ENCODE peak calls at places on chromosomes 4 and X, in eight cellular contexts. Z is adrenal gland, B is neural progenitor cell, L is psoas muscle, H is left lung, K is astrocyte, T is SJCRH30, W is mesendoderm. D is an unnamed sample. For H3K4me1, the result is how much of the 10 kb centered on the place peaks cover.

GRCh38 chr4:68569466-68570121 is 6.5 kb downstream of the UGT2B17 start:
- DNase-seq in L (no peak), K (no peak), B (no peak), Z (no peak), T (no peak), H (no peak), W (no peak), D (no peak)

GRCh38 chr4:150280081-150280950 is 202.1 kb downstream of the DCLK2 start:
- DNase-seq in B (peak), T (peak), W (peak), H (no peak), K (peak), L (no peak), Z (no peak), D (no peak)

GRCh38 chr4:163166041-163166579 is 580 bp downstream of the NAF1 start:
- DNase-seq in H (peak), L (peak), B (peak), W (peak), K (peak), Z (peak), T (peak), D (peak)

GRCh38 chr4:16916719-16917337 is 18.4 kb upstream of the LDB2 start:
- DNase-seq in H (no peak), Z (peak), K (no peak), T (peak), L (no peak), W (peak), B (peak), D (no peak)

GRCh38 chr4:26032142-26032541 is 118.1 kb downstream of the SMIM20 start:
- DNase-seq in H (no peak), W (no peak), L (no peak), Z (no peak), K (peak), B (no peak), T (no peak), D (no peak)

GRCh38 chrX:108199691-108200090 is 108.1 kb downstream of the ATG4A start:
- DNase-seq in K (no peak), B (peak), H (no peak), L (no peak), W (peak), T (peak), Z (peak), D (no peak)

GRCh38 chr4:113148925-113149324 is 99.5 kb downstream of the ANK2 start:
- DNase-seq in H (no peak), B (no peak), T (no peak), K (no peak), Z (no peak), W (peak), L (no peak), D (no peak)

GRCh38 chr4:3355266-3355748 is 62.5 kb downstream of the RGS12 start:
- DNase-seq in Z (peak), L (no peak), B (no peak), K (no peak), H (no peak), T (no peak), W (no peak), D (no peak)

GRCh38 chr4:54213812-54214211 is 15.3 kb upstream of the PDGFRA start:
- DNase-seq in Z (no peak), H (no peak), T (no peak), K (peak), L (no peak), B (no peak), W (no peak), D (no peak)

GRCh38 chr4:47741200-47741599 is 96.7 kb downstream of the CORIN start:
- DNase-seq in B (no peak), K (no peak), T (no peak), L (no peak), W (no peak), H (no peak), Z (no peak), D (no peak)

GRCh38 chr4:60724623-60725022 is 475.5 kb upstream of the ADGRL3 start:
- DNase-seq in H (no peak), Z (peak), W (peak), L (no peak), B (peak), T (no peak), K (peak), D (no peak)

GRCh38 chrX:24877854-24878650 is 137.7 kb downstream of the ARX start:
- DNase-seq in K (peak), Z (no peak), W (no peak), T (no peak), L (no peak), B (no peak), H (no peak), D (no peak)

GRCh38 chr4:148243837-148244236 is 198.4 kb downstream of the NR3C2 start:
- DNase-seq in Z (no peak), B (no peak), K (no peak), L (no peak), H (no peak), W (no peak), T (no peak), D (no peak)

GRCh38 chrX:29225670-29226069 is 638.4 kb downstream of the IL1RAPL1 start:
- DNase-seq in B (no peak), H (no peak), K (peak), T (no peak), W (peak), Z (no peak), L (no peak), D (no peak)

GRCh38 chr4:36244257-36245084 is at the start of gene ARAP2:
- DNase-seq in L (peak), H (peak), T (peak), B (peak), W (peak), K (peak), Z (peak), D (peak)

GRCh38 chr4:10317345-10317744 is 139.9 kb downstream of the ZNF518B start:
- DNase-seq in B (no peak), K (no peak), W (no peak), L (no peak), Z (no peak), H (no peak), T (no peak), D (no peak)

GRCh38 chrX:110287605-110288004 is 30.3 kb downstream of the AMMECR1 start:
- DNase-seq in W (no peak), L (no peak), Z (no peak), H (no peak), B (no peak), K (no peak), T (no peak), D (no peak)

GRCh38 chr4:163590609-163591264 is 96.2 kb downstream of the TMA16 start:
- DNase-seq in L (no peak), W (no peak), H (no peak), Z (no peak), B (no peak), K (peak), T (no peak), D (no peak)

GRCh38 chr4:125316391-125316780 is 1.6 kb downstream of the FAT4 start:
- DNase-seq in B (peak), Z (no peak), L (peak), H (peak), K (no peak), T (no peak), W (no peak), D (no peak)

GRCh38 chrX:131675596-131676194 is 131.8 kb downstream of the OR13H1 start:
- DNase-seq in Z (no peak), B (peak), W (peak), H (no peak), K (no peak), T (peak), L (no peak), D (no peak)

GRCh38 chr4:119240568-119240967 is 28.1 kb downstream of the USP53 start:
- DNase-seq in H (no peak), W (no peak), Z (no peak), T (no peak), K (no peak), B (no peak), L (no peak), D (no peak)

GRCh38 chrX:141341341-141341740 is 99.0 kb upstream of the SPANXC start:
- DNase-seq in B (no peak), Z (no peak), H (no peak), T (peak), W (no peak), K (peak), L (no peak), D (no peak)

GRCh38 chr4:8819421-8820177 is 52.0 kb downstream of the HMX1 start:
- DNase-seq in K (no peak), B (peak), Z (no peak), W (peak), T (no peak), L (no peak), H (no peak), D (no peak)

GRCh38 chr4:8580321-8581093 is at the start of gene GPR78:
- DNase-seq in W (peak), Z (peak), T (peak), K (peak), B (peak), H (peak), L (peak), D (peak)

GRCh38 chrX:46758163-46758955 is 559 bp downstream of the SLC9A7 start:
- DNase-seq in Z (peak), L (peak), K (no peak), W (no peak), T (no peak), H (no peak), B (no peak), D (peak)

GRCh38 chr4:26131711-26132110 is 189.1 kb upstream of the RBPJ start:
- DNase-seq in L (no peak), T (no peak), K (no peak), W (no peak), Z (no peak), H (no peak), B (no peak), D (no peak)

GRCh38 chrX:78024349-78025108 is 55.1 kb upstream of the PGAM4 start:
- DNase-seq in L (no peak), T (peak), B (peak), W (peak), K (no peak), H (peak), Z (peak), D (peak)

GRCh38 chr4:122412547-122412946 is 33.7 kb downstream of the ADAD1 start:
- DNase-seq in W (no peak), K (no peak), T (no peak), L (no peak), H (no peak), B (no peak), Z (no peak), D (no peak)

GRCh38 chrX:13638826-13639225 is 14.1 kb upstream of the TCEANC start:
- DNase-seq in W (no peak), B (no peak), Z (no peak), K (no peak), T (no peak), H (no peak), L (no peak), D (no peak)

GRCh38 chr4:5037553-5038551 is 13.4 kb upstream of the STK32B start:
- DNase-seq in W (peak), H (no peak), L (no peak), B (no peak), Z (peak), K (peak), T (peak), D (no peak)

GRCh38 chrX:22397566-22397965 is 124.9 kb downstream of the CBLL2 start:
- DNase-seq in T (no peak), K (peak), Z (no peak), H (no peak), L (no peak), B (no peak), W (no peak), D (no peak)

GRCh38 chrX:806586-806985 is 176.0 kb downstream of the SHOX start:
- DNase-seq in L (no peak), T (no peak), K (no peak), B (no peak), H (no peak), Z (no peak), W (no peak), D (no peak)

GRCh38 chr4:176538217-176538925 is 218.6 kb downstream of the SPCS3 start:
- DNase-seq in T (no peak), H (no peak), K (peak), B (no peak), Z (no peak), L (no peak), W (no peak), D (no peak)

GRCh38 chr4:145488310-145488709 is 6.7 kb downstream of the SMAD1 start:
- DNase-seq in L (no peak), W (no peak), T (no peak), B (no peak), Z (no peak), K (no peak), H (no peak), D (no peak)

GRCh38 chr4:114180481-114180880 is 201.0 kb upstream of the ARSJ start:
- DNase-seq in H (peak), L (no peak), W (peak), Z (peak), K (peak), B (peak), T (peak), D (peak)

GRCh38 chr4:18398661-18399060 is 377.1 kb upstream of the LCORL start:
- DNase-seq in H (no peak), K (no peak), T (no peak), L (no peak), Z (no peak), W (no peak), B (peak), D (no peak)

GRCh38 chrX:106935175-106935574 is 15.0 kb downstream of the CLDN2 start:
- DNase-seq in Z (no peak), L (no peak), H (no peak), B (no peak), W (no peak), T (no peak), K (no peak), D (no peak)

GRCh38 chrX:106932960-106933537 is 12.8 kb downstream of the CLDN2 start:
- DNase-seq in T (no peak), W (peak), Z (peak), B (no peak), L (no peak), H (no peak), K (peak), D (no peak)

GRCh38 chrX:106931831-106932491 is 11.8 kb downstream of the CLDN2 start:
- DNase-seq in T (no peak), W (no peak), B (no peak), H (no peak), L (no peak), Z (no peak), K (peak), D (no peak)

GRCh38 chrX:106932492-106932923 is 12.3 kb downstream of the CLDN2 start:
- DNase-seq in H (no peak), K (peak), Z (peak), L (no peak), W (no peak), T (no peak), B (no peak), D (no peak)

DNA sequence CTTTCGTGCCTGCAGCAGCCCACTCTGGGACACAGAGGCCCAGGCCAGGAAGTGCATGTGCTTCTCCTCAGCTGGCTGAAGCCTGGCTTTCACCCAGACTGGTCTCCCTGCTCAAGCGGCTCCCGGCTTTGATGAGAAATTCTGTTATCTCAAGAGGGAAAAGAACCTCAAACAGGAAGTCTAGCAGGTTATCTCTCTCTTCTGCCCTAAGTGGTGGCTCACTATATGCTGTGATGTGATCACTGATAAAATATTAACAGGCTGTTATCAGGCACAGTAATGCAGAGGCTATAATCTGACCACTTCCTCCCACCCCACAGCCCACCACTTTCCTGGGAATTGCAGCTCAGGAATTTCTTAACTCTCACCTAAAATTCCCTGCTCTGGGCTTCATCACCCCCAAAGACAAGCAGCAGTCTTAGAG is 13.3 kb downstream of the CLDN2 start:
- DNase-seq in Z (peak), T (no peak), H (peak), B (no peak), K (peak), L (no peak), W (peak), D (no peak)
- H3K27ac ChIP-seq in Z (no peak), T (no peak), H (no peak), B (no peak), K (no peak), L (no peak), W (peak), D (no peak)

GRCh38 chr4:7051144-7051495 is 7.9 kb downstream of the TADA2B start:
- DNase-seq in H (no peak), Z (no peak), L (no peak), B (no peak), K (no peak), W (no peak), T (no peak), D (no peak)

GRCh38 chr4:7051905-7052304 is 8.7 kb downstream of the TADA2B start:
- DNase-seq in L (no peak), T (no peak), W (no peak), H (no peak), B (no peak), K (no peak), Z (peak), D (no peak)

GRCh38 chr4:7050481-7051143 is 7.4 kb downstream of the TADA2B start:
- DNase-seq in Z (peak), K (no peak), L (no peak), T (no peak), B (no peak), H (no peak), W (no peak), D (peak)

GRCh38 chr4:7052923-7053715 is 9.9 kb downstream of the TADA2B start:
- DNase-seq in T (no peak), K (no peak), Z (peak), W (no peak), B (no peak), H (peak), L (peak), D (no peak)

DNA sequence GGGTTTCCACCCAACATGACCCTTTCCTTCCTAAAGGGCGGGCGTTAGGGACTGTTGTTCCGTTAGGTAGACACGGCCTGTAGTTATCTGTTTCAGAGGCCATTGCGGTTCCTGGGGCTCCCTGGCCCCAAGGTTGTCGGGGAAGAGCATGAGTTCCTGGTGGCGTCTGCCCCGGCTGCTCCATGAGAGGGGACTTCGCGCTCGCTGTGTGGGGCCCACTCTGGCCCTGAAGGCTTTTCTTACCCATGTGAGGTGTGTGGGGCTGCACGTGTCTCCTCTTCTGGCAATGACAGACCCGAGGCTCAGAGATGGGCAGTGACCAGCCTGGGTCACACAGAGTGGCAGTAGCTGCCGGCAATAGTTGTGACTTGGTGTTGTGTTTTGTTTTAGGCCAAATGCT is 9.1 kb downstream of the TADA2B start:
- DNase-seq in B (no peak), W (no peak), K (no peak), T (no peak), H (no peak), L (no peak), Z (no peak), D (no peak)
- H3K4me1 ChIP-seq in B (under half), W (under half), K (under half), T (under half), H (under half), L (under half), Z (under half), D (under half)

DNA sequence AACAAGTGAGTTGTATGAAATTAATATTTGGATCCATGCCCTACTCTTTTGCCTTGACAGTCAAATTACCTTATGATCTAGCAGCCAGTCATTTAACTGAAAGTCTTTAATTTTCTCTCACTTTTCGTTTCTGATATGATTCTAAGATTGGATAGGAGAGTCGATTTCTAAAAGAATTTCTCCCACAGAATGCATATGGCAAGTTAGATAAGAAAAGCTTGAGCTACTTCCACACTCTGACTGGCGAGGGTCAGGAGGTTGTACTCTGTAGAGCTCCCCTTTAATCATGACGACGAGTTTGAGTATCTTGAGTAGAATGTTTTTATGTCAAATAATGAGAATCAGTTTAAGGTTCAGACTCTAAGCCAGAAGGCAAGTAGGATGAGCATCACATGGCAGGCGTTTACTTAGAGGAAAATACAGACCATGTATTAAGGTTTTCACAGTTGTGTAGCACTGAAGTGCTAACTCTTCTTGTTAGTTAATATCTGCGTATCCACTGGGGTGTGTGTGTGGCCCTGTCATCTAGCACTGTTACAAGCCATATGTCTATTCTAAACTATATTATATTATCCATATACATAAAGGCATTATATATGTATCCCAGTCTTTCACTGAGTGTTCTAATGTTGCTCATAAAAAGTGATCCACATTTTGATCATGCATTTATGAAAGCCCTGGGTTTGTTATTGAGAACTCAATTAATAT is 37.8 kb downstream of the LRP2BP start:
- DNase-seq in Z (no peak), L (no peak), W (no peak), H (no peak), T (no peak), K (no peak), B (no peak), D (no peak)
- H3K27ac ChIP-seq in Z (no peak), L (no peak), W (no peak), H (no peak), T (no peak), K (peak), B (no peak), D (no peak)

GRCh38 chr4:140931904-140932303 is 175.7 kb upstream of the TBC1D9 start:
- DNase-seq in T (no peak), Z (no peak), K (peak), H (no peak), L (no peak), B (no peak), W (no peak), D (no peak)
- H3K4me1 ChIP-seq in T (under half), Z (under half), K (under half), H (under half), L (under half), B (under half), W (under half), D (under half)

GRCh38 chr4:87973283-87974169 is 2.0 kb upstream of the SPP1 start:
- DNase-seq in T (peak), L (no peak), Z (peak), K (peak), B (peak), W (peak), H (no peak), D (peak)

GRCh38 chr4:87977521-87978278 is 2.2 kb downstream of the SPP1 start:
- DNase-seq in W (no peak), K (no peak), B (no peak), L (no peak), T (no peak), Z (no peak), H (no peak), D (no peak)

GRCh38 chr4:87975466-87975865 is at the start of gene SPP1:
- DNase-seq in K (peak), T (peak), L (no peak), H (no peak), Z (no peak), B (peak), W (peak), D (no peak)

GRCh38 chr4:87971866-87972265 is 3.6 kb upstream of the SPP1 start:
- DNase-seq in H (no peak), L (no peak), Z (no peak), B (no peak), W (no peak), K (no peak), T (peak), D (no peak)

GRCh38 chr4:87974856-87975462 is 555 bp upstream of the SPP1 start:
- DNase-seq in L (no peak), T (no peak), K (peak), H (no peak), W (peak), Z (no peak), B (no peak), D (peak)
- H3K27ac ChIP-seq in L (no peak), T (no peak), K (peak), H (no peak), W (no peak), Z (no peak), B (no peak), D (no peak)

GRCh38 chr4:52659016-52659721 is at the start of gene USP46:
- DNase-seq in K (peak), B (peak), H (peak), W (peak), T (peak), L (peak), Z (peak), D (peak)

GRCh38 chr4:52657630-52658501 is 1.2 kb downstream of the USP46 start:
- DNase-seq in L (peak), W (peak), H (peak), T (peak), K (no peak), B (peak), Z (peak), D (no peak)

GRCh38 chr4:52658671-52659015 is 458 bp downstream of the USP46 start:
- DNase-seq in T (peak), Z (peak), H (no peak), W (peak), L (peak), B (no peak), K (no peak), D (no peak)

GRCh38 chr4:52655505-52655904 is 3.6 kb downstream of the USP46 start:
- DNase-seq in T (no peak), B (no peak), L (no peak), Z (no peak), W (no peak), K (no peak), H (no peak), D (no peak)

GRCh38 chr4:52657317-52657629 is 1.8 kb downstream of the USP46 start:
- DNase-seq in T (no peak), K (no peak), W (no peak), B (no peak), Z (no peak), L (no peak), H (no peak), D (no peak)
- H3K4me1 ChIP-seq in T (under half), K (under half), W (under half), B (under half), Z (under half), L (under half), H (under half), D (under half)